ENCODE peak calls at places on chromosomes 11 and 22, in eight cellular contexts. H is CD4-positive, alpha-beta T cell; V is WTC11; C is endothelial cell; P is IMR-90; J is thoracic aorta; K is transverse colon; U is bronchial epithelial cell. S is an unnamed sample.

GRCh38 chr22:30890689-30891442 is 77.7 kb downstream of the MORC2 start:
- DNase-seq in V (peak; percentile 76), P (peak; percentile 10), K (peak; percentile 41), J (no peak), C (peak; percentile 55), H (no peak), U (peak; percentile 20), S (no peak)

GRCh38 chr11:129698212-129698611 is 117.4 kb upstream of the TMEM45B start:
- DNase-seq in K (no peak), V (no peak), H (no peak), U (no peak), C (no peak), J (no peak), P (no peak), S (no peak)

GRCh38 chr11:1167751-1168231 is 10.0 kb downstream of the MUC5AC start:
- DNase-seq in P (no peak), K (no peak), U (no peak), V (no peak), H (no peak), J (no peak), C (no peak), S (no peak)

GRCh38 chr11:57230797-57231538 is 6.1 kb downstream of the APLNR start:
- DNase-seq in H (no peak), U (no peak), P (no peak), K (no peak), C (no peak), J (no peak), V (no peak), S (no peak)

GRCh38 chr11:65487467-65488272 is 11.2 kb upstream of the MALAT1 start:
- DNase-seq in V (peak; percentile 96), U (peak; percentile 99), J (peak; percentile 99), C (peak; percentile 94), H (no peak), K (peak; percentile 95), P (peak; percentile 100), S (peak; percentile 78)

GRCh38 chr11:2586793-2587131 is 113.0 kb downstream of the KCNQ1OT1 start:
- DNase-seq in J (no peak), P (no peak), U (no peak), H (no peak), V (no peak), K (no peak), C (no peak), S (no peak)

GRCh38 chr11:85752201-85752889 is 58.6 kb downstream of the SYTL2 start:
- DNase-seq in K (no peak), V (no peak), H (peak; percentile 25), U (no peak), J (no peak), P (no peak), C (no peak), S (no peak)

GRCh38 chr11:47314992-47315391 is 37.5 kb downstream of the MYBPC3 start:
- DNase-seq in K (no peak), H (no peak), P (peak; percentile 55), U (no peak), V (no peak), C (no peak), J (no peak), S (no peak)

GRCh38 chr11:65212226-65212801 is 30.6 kb downstream of the CAPN1 start:
- DNase-seq in K (no peak), H (no peak), V (peak; percentile 12), U (no peak), J (no peak), C (no peak), P (no peak), S (no peak)

GRCh38 chr11:17473071-17473744 is 3.4 kb downstream of the ABCC8 start:
- DNase-seq in V (peak; percentile 76), K (no peak), C (peak; percentile 66), P (peak; percentile 7), H (no peak), J (no peak), U (peak; percentile 32), S (peak; percentile 53)

GRCh38 chr11:110518809-110519514 is 89.2 kb downstream of the FDX1 start:
- DNase-seq in U (no peak), K (no peak), J (no peak), C (no peak), H (no peak), V (no peak), P (no peak), S (no peak)

GRCh38 chr11:37699644-37700043 is 1101.6 kb upstream of the RAG2 start:
- DNase-seq in P (no peak), H (no peak), C (no peak), V (no peak), J (no peak), K (no peak), U (no peak), S (no peak)

GRCh38 chr11:9001736-9002135 is 2.1 kb downstream of the NRIP3 start:
- DNase-seq in U (peak; percentile 97), V (no peak), P (peak; percentile 95), J (no peak), K (no peak), C (no peak), H (no peak), S (no peak)

GRCh38 chr11:45715398-45715797 is 50.0 kb upstream of the CHST1 start:
- DNase-seq in C (peak; percentile 11), H (no peak), K (no peak), J (no peak), P (no peak), V (no peak), U (peak; percentile 7), S (no peak)

GRCh38 chr22:20867179-20868099 is 8.6 kb downstream of the SNAP29 start:
- DNase-seq in U (no peak), C (peak; percentile 19), H (no peak), P (peak; percentile 46), V (no peak), K (peak; percentile 51), J (no peak), S (no peak)

GRCh38 chr11:102272047-102272824 is 45.0 kb upstream of the BIRC3 start:
- DNase-seq in P (no peak), U (no peak), J (no peak), C (no peak), K (no peak), H (no peak), V (no peak), S (no peak)

GRCh38 chr11:19905280-19905853 is 192.7 kb downstream of the NAV2 start:
- DNase-seq in C (no peak), U (peak; percentile 54), H (no peak), V (no peak), K (no peak), J (no peak), P (peak; percentile 67), S (no peak)

GRCh38 chr11:97955595-97955994 is 1065.2 kb upstream of the CNTN5 start:
- DNase-seq in J (no peak), C (no peak), P (no peak), U (no peak), H (no peak), V (no peak), K (no peak), S (no peak)

GRCh38 chr11:36056160-36056751 is 112.4 kb downstream of the LDLRAD3 start:
- DNase-seq in C (peak; percentile 57), K (no peak), P (peak; percentile 40), U (peak; percentile 29), H (no peak), J (no peak), V (peak; percentile 71), S (peak; percentile 27)

GRCh38 chr11:114151631-114152030 is 92.1 kb downstream of the ZBTB16 start:
- DNase-seq in H (no peak), C (no peak), P (no peak), J (no peak), U (no peak), K (no peak), V (no peak), S (no peak)

GRCh38 chr11:129950319-129951034 is 52.2 kb downstream of the PRDM10 start:
- DNase-seq in C (no peak), K (peak; percentile 24), H (no peak), J (no peak), U (no peak), V (no peak), P (peak; percentile 65), S (no peak)

GRCh38 chr11:100932474-100933100 is 197.0 kb downstream of the PGR start:
- DNase-seq in C (no peak), V (no peak), U (peak; percentile 48), H (no peak), K (no peak), P (peak; percentile 55), J (no peak), S (no peak)

GRCh38 chr11:129089279-129089678 is 102.8 kb downstream of the ARHGAP32 start:
- DNase-seq in P (no peak), V (no peak), J (no peak), H (no peak), U (no peak), K (no peak), C (no peak), S (no peak)

GRCh38 chr11:14232652-14233051 is 126.3 kb downstream of the RRAS2 start:
- DNase-seq in V (peak; percentile 66), U (no peak), P (no peak), C (no peak), H (no peak), J (no peak), K (no peak), S (no peak)
- TF ChIP-seq CTCF in V (peak; percentile 42), U (peak; percentile 28), P (peak; percentile 16), C (peak; percentile 22), H (no peak), J (no peak), K (no peak), S (peak; percentile 20)

GRCh38 chr11:125874556-125875124 is 12.8 kb upstream of the HYLS1 start:
- DNase-seq in U (peak; percentile 57), V (peak; percentile 70), K (peak; percentile 49), C (peak; percentile 73), H (no peak), J (no peak), P (peak; percentile 70), S (peak; percentile 33)
- TF ChIP-seq CTCF in U (peak; percentile 88), V (peak; percentile 56), K (peak; percentile 69), C (peak; percentile 62), H (peak; percentile 76), J (peak; percentile 67), P (peak; percentile 82), S (peak; percentile 89)

DNA sequence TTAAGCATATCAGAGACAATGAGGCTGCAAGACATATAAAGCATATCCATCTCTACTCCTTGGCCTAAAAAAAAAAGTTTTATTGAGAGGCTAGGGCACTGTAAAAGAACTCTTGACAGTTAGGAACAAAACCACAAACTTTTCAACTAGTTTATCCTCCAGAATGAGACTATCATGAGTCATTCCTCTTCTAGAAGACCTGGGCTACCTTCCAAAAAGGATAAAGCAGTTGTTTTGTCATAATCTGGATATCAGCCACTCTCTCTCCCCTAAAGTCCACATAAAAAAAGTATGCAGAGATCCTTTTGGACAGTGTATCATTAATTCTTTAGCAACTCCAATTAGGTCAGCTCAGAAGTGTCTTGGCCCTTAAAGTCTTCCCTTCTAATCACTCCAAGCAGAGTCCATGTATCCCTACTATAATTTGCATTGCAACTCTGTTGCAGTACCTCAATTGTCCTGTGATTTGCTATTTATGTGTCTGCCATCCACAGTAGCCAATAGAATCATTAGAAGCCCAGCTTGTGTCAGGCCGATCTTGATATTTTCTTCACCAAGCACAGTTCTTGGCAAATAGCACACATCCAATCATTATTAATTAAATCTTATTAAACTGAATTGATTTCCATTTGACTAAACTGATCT is 10.4 kb downstream of the OR51T1 start:
- DNase-seq in U (peak; percentile 88), V (no peak), H (no peak), J (no peak), K (no peak), P (peak; percentile 93), C (no peak), S (no peak)
- TF ChIP-seq CTCF in U (peak; percentile 22), V (no peak), H (no peak), J (no peak), K (no peak), P (no peak), C (peak; percentile 35), S (no peak)

GRCh38 chr11:72012897-72013721 is 14.4 kb downstream of the IL18BP start:
- DNase-seq in P (peak; percentile 17), K (no peak), V (no peak), J (no peak), U (peak; percentile 21), C (no peak), H (no peak), S (no peak)
- TF ChIP-seq CTCF in P (no peak), K (no peak), V (no peak), J (peak; percentile 22), U (no peak), C (no peak), H (no peak), S (no peak)

S was measured in D721Med.